ENCODE peak calls at places on chromosomes 4 and X, in ten cellular contexts. C is MV-4-11, P is globus pallidus, A is EH, R is astrocyte, K is G401, W is Karpas-422, D is NCI-H1092 treated with DMSO at 0.1 percent for 48 hours, T is C1 segment of cervical spinal cord, Z is cardiac fibroblast. X is an unnamed sample.

GRCh38 chrX:45710081-45710801 is 509.6 kb upstream of the DIPK2B start:
- DNase-seq in Z (peak; percentile 96), R (peak; percentile 99), W (no peak), C (peak; percentile 22), P (no peak), T (no peak), K (no peak), A (peak; percentile 94), D (no peak), X (peak; percentile 74)

GRCh38 chr4:92969650-92970370 is 666.0 kb downstream of the GRID2 start:
- DNase-seq in Z (peak; percentile 86), C (no peak), R (peak; percentile 97), D (no peak), P (no peak), A (peak; percentile 71), K (no peak), W (no peak), T (no peak), X (peak; percentile 97)

GRCh38 chr4:185781555-185782215 is 30.3 kb downstream of the SORBS2 start:
- DNase-seq in R (no peak), K (no peak), A (no peak), C (no peak), Z (no peak), W (no peak), D (no peak), P (no peak), T (no peak), X (no peak)

GRCh38 chrX:97027384-97027922 is 143.7 kb downstream of the RPA4 start:
- DNase-seq in K (no peak), T (no peak), C (no peak), Z (no peak), P (no peak), W (no peak), D (peak; percentile 62), R (peak; percentile 34), A (no peak), X (peak; percentile 7)

GRCh38 chrX:8724176-8724757 is 7.7 kb downstream of the ANOS1 start:
- DNase-seq in K (no peak), W (peak; percentile 58), R (no peak), T (no peak), Z (no peak), P (no peak), D (no peak), A (no peak), C (no peak), X (peak; percentile 31)

GRCh38 chrX:136714626-136715599 is 65.8 kb downstream of the ARHGEF6 start:
- DNase-seq in C (peak; percentile 63), W (peak; percentile 58), K (no peak), P (no peak), D (no peak), R (no peak), Z (no peak), A (no peak), T (no peak), X (no peak)

GRCh38 chrX:6210230-6210629 is 18.4 kb downstream of the NLGN4X start:
- DNase-seq in D (no peak), W (peak; percentile 70), A (no peak), T (no peak), C (no peak), R (no peak), Z (no peak), K (no peak), P (no peak), X (no peak)

GRCh38 chr4:7585768-7586167 is 151.0 kb upstream of the PSAPL1 start:
- DNase-seq in W (no peak), Z (no peak), C (no peak), T (no peak), D (no peak), K (no peak), A (no peak), P (no peak), R (peak; percentile 27), X (no peak)

GRCh38 chrX:47796433-47796906 is 40.2 kb upstream of the ZNF81 start:
- DNase-seq in A (peak; percentile 75), T (no peak), C (no peak), D (no peak), K (no peak), P (no peak), W (no peak), Z (peak; percentile 78), R (peak; percentile 48), X (peak; percentile 83)

GRCh38 chr4:39045791-39046221 is 13.6 kb upstream of the TMEM156 start:
- DNase-seq in A (peak; percentile 28), Z (peak; percentile 77), R (no peak), D (no peak), C (no peak), K (no peak), W (peak; percentile 80), T (no peak), P (no peak), X (peak; percentile 43)

GRCh38 chr4:4645743-4646142 is 103.9 kb upstream of the STX18 start:
- DNase-seq in W (no peak), R (no peak), P (no peak), K (no peak), T (no peak), A (no peak), C (no peak), D (no peak), Z (no peak), X (no peak)

GRCh38 chr4:52529983-52530382 is 129.1 kb downstream of the USP46 start:
- DNase-seq in R (no peak), D (no peak), W (no peak), K (no peak), A (no peak), T (no peak), Z (no peak), C (no peak), P (no peak), X (no peak)

X was measured in amniotic epithelial cell.